ENCODE peak calls at places on chromosomes 7 and 10, in seven cellular contexts. R, B, Y, S, V, K and A are unnamed samples.

GRCh38 chr10:131065673-131066331 is 245.7 kb downstream of the TCERG1L start:
- ATAC-seq in R (no peak), B (no peak), Y (no peak), S (no peak), V (no peak), K (no peak), A (no peak)

GRCh38 chr7:87875151-87876039 is 765 bp downstream of the SLC25A40 start:
- ATAC-seq in R (no peak), B (no peak), Y (no peak), S (peak), V (peak), K (peak), A (peak)

GRCh38 chr10:17685227-17685840 is 41.4 kb downstream of the STAM start:
- ATAC-seq in R (no peak), B (peak), Y (peak), S (peak), V (no peak), K (no peak), A (peak)

GRCh38 chr7:45596665-45597095 is 22.5 kb downstream of the ADCY1 start:
- ATAC-seq in R (no peak), B (no peak), Y (no peak), S (no peak), V (no peak), K (no peak), A (no peak)

GRCh38 chr7:101598981-101599681 is 30.0 kb downstream of the MYL10 start:
- ATAC-seq in R (no peak), B (no peak), Y (no peak), S (no peak), V (no peak), K (no peak), A (no peak)

GRCh38 chr7:32958046-32959025 is 1.1 kb downstream of the FKBP9 start:
- ATAC-seq in R (no peak), B (no peak), Y (no peak), S (no peak), V (peak), K (peak), A (no peak)

GRCh38 chr7:57437581-57437980 is 12.4 kb upstream of the ZNF716 start:
- ATAC-seq in R (no peak), B (no peak), Y (no peak), S (no peak), V (no peak), K (no peak), A (no peak)

GRCh38 chr7:152615052-152615741 is 60.7 kb downstream of the XRCC2 start:
- ATAC-seq in R (no peak), B (no peak), Y (no peak), S (no peak), V (peak), K (peak), A (peak)

GRCh38 chr10:77566228-77566627 is 71.4 kb downstream of the KCNMA1 start:
- ATAC-seq in R (no peak), B (no peak), Y (no peak), S (no peak), V (no peak), K (no peak), A (no peak)

GRCh38 chr7:116798205-116798730 is 64.1 kb upstream of the CAPZA2 start:
- ATAC-seq in R (no peak), B (no peak), Y (no peak), S (no peak), V (no peak), K (no peak), A (no peak)

GRCh38 chr10:36195364-36195763 is 553.3 kb upstream of the FZD8 start:
- ATAC-seq in R (no peak), B (no peak), Y (no peak), S (no peak), V (no peak), K (no peak), A (no peak)

GRCh38 chr10:119778776-119779445 is 53.1 kb downstream of the INPP5F start:
- ATAC-seq in R (no peak), B (no peak), Y (no peak), S (no peak), V (no peak), K (no peak), A (no peak)

GRCh38 chr10:86311900-86312299 is 54.7 kb downstream of the GRID1 start:
- ATAC-seq in R (no peak), B (no peak), Y (no peak), S (no peak), V (no peak), K (no peak), A (no peak)

GRCh38 chr10:34522542-34522941 is 292.6 kb downstream of the PARD3 start:
- ATAC-seq in R (no peak), B (no peak), Y (no peak), S (no peak), V (peak), K (no peak), A (no peak)

GRCh38 chr7:50812847-50813475 is 30.3 kb upstream of the GRB10 start:
- ATAC-seq in R (no peak), B (no peak), Y (no peak), S (no peak), V (peak), K (peak), A (no peak)

GRCh38 chr7:121109145-121109544 is 120.6 kb downstream of the CPED1 start:
- ATAC-seq in R (no peak), B (no peak), Y (no peak), S (no peak), V (no peak), K (no peak), A (no peak)

GRCh38 chr10:81145975-81146374 is 608.3 kb downstream of the SH2D4B start:
- ATAC-seq in R (no peak), B (no peak), Y (no peak), S (no peak), V (no peak), K (no peak), A (no peak)

GRCh38 chr7:102260856-102261255 is 25.8 kb upstream of the SH2B2 start:
- ATAC-seq in R (no peak), B (no peak), Y (no peak), S (no peak), V (peak), K (peak), A (no peak)

GRCh38 chr7:131021902-131022301 is 287.9 kb upstream of the KLF14 start:
- ATAC-seq in R (peak), B (no peak), Y (peak), S (peak), V (no peak), K (no peak), A (no peak)

GRCh38 chr7:97272237-97272975 is 154.9 kb downstream of the SDHAF3 start:
- ATAC-seq in R (no peak), B (no peak), Y (no peak), S (no peak), V (no peak), K (no peak), A (no peak)

GRCh38 chr10:69453759-69454158 is 2.5 kb downstream of the TSPAN15 start:
- ATAC-seq in R (no peak), B (no peak), Y (no peak), S (no peak), V (no peak), K (no peak), A (no peak)

GRCh38 chr10:97928897-97929296 is 79.3 kb downstream of the GOLGA7B start:
- ATAC-seq in R (no peak), B (no peak), Y (no peak), S (no peak), V (no peak), K (no peak), A (no peak)

GRCh38 chr7:127751723-127752448 is 99.9 kb downstream of the SND1 start:
- ATAC-seq in R (no peak), B (no peak), Y (no peak), S (no peak), V (no peak), K (no peak), A (no peak)

GRCh38 chr10:43679509-43679908 is 30.8 kb upstream of the ZNF32 start:
- ATAC-seq in R (no peak), B (no peak), Y (no peak), S (no peak), V (peak), K (peak), A (no peak)

GRCh38 chr10:108521827-108522503 is 1357.5 kb upstream of the SORCS1 start:
- ATAC-seq in R (no peak), B (no peak), Y (no peak), S (no peak), V (no peak), K (no peak), A (no peak)

GRCh38 chr10:17101910-17102266 is 27.7 kb downstream of the CUBN start:
- ATAC-seq in R (no peak), B (no peak), Y (no peak), S (no peak), V (no peak), K (no peak), A (no peak)

GRCh38 chr7:25753837-25754236 is 398.2 kb upstream of the NFE2L3 start:
- ATAC-seq in R (no peak), B (no peak), Y (no peak), S (no peak), V (peak), K (peak), A (no peak)

GRCh38 chr7:121572615-121573014 is 176.5 kb upstream of the FAM3C start:
- ATAC-seq in R (no peak), B (no peak), Y (no peak), S (no peak), V (no peak), K (no peak), A (no peak)

GRCh38 chr10:79027147-79028055 is 41.4 kb upstream of the ZMIZ1 start:
- ATAC-seq in R (peak), B (peak), Y (peak), S (peak), V (no peak), K (no peak), A (peak)

GRCh38 chr7:101814081-101814995 is 3.1 kb upstream of the CUX1 start:
- ATAC-seq in R (peak), B (peak), Y (peak), S (peak), V (peak), K (peak), A (peak)

GRCh38 chr7:148527717-148528168 is 62.8 kb upstream of the C7orf33 start:
- ATAC-seq in R (peak), B (peak), Y (peak), S (peak), V (peak), K (peak), A (peak)